ENCODE peak calls at places on chromosomes 2 and 18, in five cellular contexts. W, G, O, P and D are unnamed samples.

GRCh38 chr2:73870084-73870483 is 22.7 kb upstream of the ACTG2 start:
- DNase-seq in W (no peak), P (no peak), G (peak), O (no peak), D (no peak)

GRCh38 chr18:44637210-44638051 is 43.3 kb upstream of the SETBP1 start:
- DNase-seq in W (no peak), P (no peak), G (no peak), O (no peak), D (no peak)

GRCh38 chr2:12883911-12884310 is 167.2 kb downstream of the TRIB2 start:
- DNase-seq in W (no peak), P (no peak), O (no peak), G (peak), D (no peak)

GRCh38 chr2:219173176-219173575 is 3.3 kb upstream of the SLC23A3 start:
- DNase-seq in P (no peak), G (no peak), W (no peak), O (no peak), D (no peak)

GRCh38 chr18:12406376-12407111 is 1.2 kb upstream of the PRELID3A start:
- DNase-seq in O (no peak), G (no peak), P (no peak), W (no peak), D (peak)

GRCh38 chr2:3349211-3349693 is 28.4 kb downstream of the EIPR1 start:
- DNase-seq in W (no peak), G (peak), P (no peak), O (no peak), D (no peak)

GRCh38 chr2:120564213-120565094 is 171.2 kb upstream of the GLI2 start:
- DNase-seq in W (no peak), O (no peak), P (no peak), G (no peak), D (no peak)

GRCh38 chr2:12045864-12046291 is 299.4 kb downstream of the LPIN1 start:
- DNase-seq in P (no peak), W (no peak), G (no peak), O (no peak), D (no peak)

GRCh38 chr18:80133124-80133523 is 24.1 kb downstream of the ADNP2 start:
- DNase-seq in W (no peak), G (no peak), O (no peak), P (no peak), D (no peak)

GRCh38 chr2:23273786-23274185 is 111.2 kb upstream of the KLHL29 start:
- DNase-seq in P (no peak), O (no peak), W (no peak), G (no peak), D (no peak)

GRCh38 chr18:80147037-80147417 is 38.0 kb downstream of the ADNP2 start:
- DNase-seq in O (no peak), G (no peak), W (no peak), P (no peak), D (no peak)

GRCh38 chr2:214410128-214410775 is 602 bp upstream of the VWC2L start:
- DNase-seq in P (no peak), G (no peak), W (no peak), O (no peak), D (no peak)

GRCh38 chr18:47184419-47185050 is 8.4 kb upstream of the IER3IP1 start:
- DNase-seq in G (peak), O (no peak), P (no peak), W (no peak), D (no peak)

GRCh38 chr18:23824704-23825103 is 135.5 kb downstream of the LAMA3 start:
- DNase-seq in G (peak), W (no peak), O (no peak), P (no peak), D (no peak)

GRCh38 chr2:96830064-96830562 is 13.7 kb downstream of the ANKRD23 start:
- DNase-seq in O (no peak), P (no peak), W (no peak), G (no peak), D (no peak)

GRCh38 chr2:190382851-190383250 is 25.3 kb upstream of the MFSD6 start:
- DNase-seq in W (no peak), O (peak), P (no peak), G (peak), D (peak)

GRCh38 chr2:19141234-19142004 is 217.0 kb downstream of the OSR1 start:
- DNase-seq in P (no peak), G (peak), W (no peak), O (no peak), D (no peak)

GRCh38 chr2:229586746-229587705 is 127.3 kb downstream of the DNER start:
- DNase-seq in G (peak), W (no peak), O (no peak), P (no peak), D (peak)